ENCODE peak calls at places on chromosomes 2 and 18, in eight cellular contexts. N is OCI-LY7, L is cardiac muscle cell, I is IMR-90, A is A549, Z is MM.1S, Y is endothelial cell of umbilical vein, E is H9. S is an unnamed sample. For H3K4me1, the result is how much of the 10 kb centered on the place peaks cover.

GRCh38 chr18:2955966-2956521 is 56.9 kb downstream of the LPIN2 start:
- DNase-seq in L (peak), N (no peak), I (no peak), A (no peak), Y (no peak), Z (no peak), E (no peak), S (no peak)

GRCh38 chr2:46893231-46893943 is 22.2 kb downstream of the MCFD2 start:
- DNase-seq in E (no peak), N (no peak), Y (no peak), Z (no peak), A (no peak), I (peak), L (no peak), S (no peak)

GRCh38 chr2:10568721-10569432 is 120.8 kb upstream of the ODC1 start:
- DNase-seq in L (no peak), Z (no peak), A (no peak), E (no peak), I (no peak), N (no peak), Y (no peak), S (no peak)

GRCh38 chr2:128442053-128442751 is 123.5 kb upstream of the HS6ST1 start:
- DNase-seq in Y (no peak), L (no peak), A (no peak), Z (no peak), I (peak), N (no peak), E (peak), S (no peak)

GRCh38 chr2:237536083-237536415 is 30.3 kb upstream of the PRLH start:
- DNase-seq in I (no peak), A (no peak), L (no peak), Z (no peak), E (no peak), N (no peak), Y (no peak), S (no peak)

GRCh38 chr2:147846382-147847081 is 1.7 kb downstream of the ACVR2A start:
- DNase-seq in Y (peak), L (peak), Z (no peak), I (no peak), E (no peak), N (no peak), A (no peak), S (peak)

GRCh38 chr2:219054956-219055903 is 5.5 kb downstream of the IHH start:
- DNase-seq in Z (no peak), I (no peak), L (no peak), A (no peak), E (no peak), N (no peak), Y (no peak), S (no peak)

GRCh38 chr2:72147303-72147970 is at the start of gene CYP26B1:
- DNase-seq in Z (no peak), I (no peak), E (peak), A (no peak), Y (peak), N (no peak), L (peak), S (no peak)

GRCh38 chr2:49241991-49242390 is 87.7 kb upstream of the FSHR start:
- DNase-seq in A (no peak), L (peak), N (no peak), Y (no peak), E (no peak), Z (no peak), I (peak), S (peak)

GRCh38 chr2:182655750-182656149 is 60.3 kb upstream of the DNAJC10 start:
- DNase-seq in Z (no peak), Y (no peak), N (no peak), L (no peak), I (no peak), E (no peak), A (no peak), S (peak)

GRCh38 chr2:239772721-239773120 is 252.4 kb downstream of the NDUFA10 start:
- DNase-seq in Y (no peak), A (no peak), E (no peak), N (no peak), L (no peak), I (no peak), Z (no peak), S (no peak)

GRCh38 chr2:17594533-17595391 is 54.3 kb downstream of the VSNL1 start:
- DNase-seq in Z (no peak), I (peak), E (no peak), Y (no peak), L (peak), A (no peak), N (no peak), S (peak)

GRCh38 chr18:23194150-23194968 is 59.1 kb downstream of the CABLES1 start:
- DNase-seq in Y (peak), Z (peak), I (peak), L (peak), E (no peak), A (no peak), N (no peak), S (peak)

GRCh38 chr2:30255466-30256408 is 24.4 kb downstream of the LBH start:
- DNase-seq in E (no peak), Y (no peak), A (no peak), N (no peak), Z (no peak), I (no peak), L (no peak), S (no peak)

GRCh38 chr2:99545066-99545465 is 55.2 kb upstream of the REV1 start:
- DNase-seq in I (peak), E (no peak), N (no peak), A (no peak), L (no peak), Z (no peak), Y (no peak), S (peak)

GRCh38 chr2:189153608-189154007 is 26.0 kb downstream of the COL5A2 start:
- DNase-seq in Y (no peak), N (no peak), E (no peak), Z (no peak), A (no peak), I (peak), L (peak), S (peak)

GRCh38 chr2:12502759-12503158 is 214.0 kb upstream of the TRIB2 start:
- DNase-seq in E (no peak), Z (no peak), L (no peak), Y (no peak), A (no peak), N (no peak), I (peak), S (no peak)

GRCh38 chr2:225010804-225011203 is 31.5 kb downstream of the DOCK10 start:
- DNase-seq in A (peak), Z (no peak), Y (peak), E (no peak), L (peak), I (peak), N (no peak), S (peak)

GRCh38 chr2:181231151-181231550 is 226.0 kb upstream of the ITGA4 start:
- DNase-seq in L (no peak), A (no peak), E (no peak), I (no peak), Z (no peak), N (no peak), Y (no peak), S (no peak)

GRCh38 chr2:111168528-111168929 is 47.8 kb downstream of the BCL2L11 start:
- DNase-seq in A (peak), Z (no peak), Y (peak), L (peak), I (peak), N (peak), E (no peak), S (peak)

GRCh38 chr18:68429111-68429510 is 285.8 kb downstream of the TMX3 start:
- DNase-seq in Y (no peak), A (no peak), I (no peak), E (no peak), N (no peak), Z (no peak), L (no peak), S (no peak)

GRCh38 chr2:167490394-167490793 is 602.1 kb downstream of the XIRP2 start:
- DNase-seq in I (no peak), A (no peak), L (no peak), E (no peak), Z (no peak), Y (no peak), N (no peak), S (no peak)

GRCh38 chr2:78993518-78994148 is 31.9 kb upstream of the REG3G start:
- DNase-seq in Y (no peak), L (no peak), E (no peak), N (no peak), Z (no peak), A (no peak), I (no peak), S (no peak)

GRCh38 chr2:160054984-160055725 is 7.3 kb downstream of the PLA2R1 start:
- DNase-seq in I (no peak), Z (no peak), E (peak), Y (peak), A (no peak), L (peak), N (no peak), S (peak)

GRCh38 chr2:238551091-238551490 is 124.4 kb downstream of the ASB1 start:
- DNase-seq in L (no peak), Y (no peak), E (no peak), A (no peak), Z (no peak), N (no peak), I (no peak), S (no peak)

GRCh38 chr2:67329513-67329912 is 67.6 kb upstream of the ETAA1 start:
- DNase-seq in L (no peak), Y (no peak), N (no peak), I (no peak), A (no peak), E (no peak), Z (no peak), S (no peak)

GRCh38 chr18:53689886-53690285 is 534.6 kb downstream of the MBD2 start:
- DNase-seq in A (no peak), L (no peak), Z (peak), I (no peak), N (no peak), Y (no peak), E (no peak), S (no peak)

GRCh38 chr2:8938384-8938783 is 65.1 kb downstream of the MBOAT2 start:
- DNase-seq in N (no peak), I (no peak), L (no peak), Y (no peak), Z (no peak), A (no peak), E (no peak), S (no peak)

GRCh38 chr2:118310016-118310877 is 222.0 kb downstream of the INSIG2 start:
- DNase-seq in E (peak), A (no peak), Y (peak), L (peak), I (peak), Z (peak), N (no peak), S (peak)

GRCh38 chr18:70553961-70554325 is 265.1 kb downstream of the SOCS6 start:
- DNase-seq in E (no peak), Z (no peak), Y (no peak), A (no peak), N (no peak), L (no peak), I (no peak), S (no peak)

GRCh38 chr2:177212106-177212894 is at the start of gene HNRNPA3:
- DNase-seq in Y (peak), N (peak), E (peak), A (peak), Z (peak), I (peak), L (peak), S (peak)

GRCh38 chr2:177211602-177212105 is 940 bp upstream of the HNRNPA3 start:
- DNase-seq in Y (peak), E (no peak), A (no peak), L (no peak), N (no peak), I (no peak), Z (peak), S (peak)

GRCh38 chr2:177211148-177211547 is 1.4 kb upstream of the HNRNPA3 start:
- DNase-seq in I (no peak), A (no peak), E (no peak), Z (no peak), L (no peak), N (no peak), Y (no peak), S (no peak)

GRCh38 chr2:177217247-177217843 is 4.8 kb downstream of the HNRNPA3 start:
- DNase-seq in A (no peak), E (no peak), Y (no peak), N (no peak), Z (no peak), L (no peak), I (no peak), S (no peak)

GRCh38 chr2:177212895-177213856 is 582 bp downstream of the HNRNPA3 start:
- DNase-seq in Z (peak), E (peak), L (peak), A (peak), I (peak), Y (peak), N (peak), S (peak)
- H3K4me1 ChIP-seq in Z (under half), E (under half), L (under half), A (under half), I (under half), Y (under half), N (under half), S (under half)

DNA sequence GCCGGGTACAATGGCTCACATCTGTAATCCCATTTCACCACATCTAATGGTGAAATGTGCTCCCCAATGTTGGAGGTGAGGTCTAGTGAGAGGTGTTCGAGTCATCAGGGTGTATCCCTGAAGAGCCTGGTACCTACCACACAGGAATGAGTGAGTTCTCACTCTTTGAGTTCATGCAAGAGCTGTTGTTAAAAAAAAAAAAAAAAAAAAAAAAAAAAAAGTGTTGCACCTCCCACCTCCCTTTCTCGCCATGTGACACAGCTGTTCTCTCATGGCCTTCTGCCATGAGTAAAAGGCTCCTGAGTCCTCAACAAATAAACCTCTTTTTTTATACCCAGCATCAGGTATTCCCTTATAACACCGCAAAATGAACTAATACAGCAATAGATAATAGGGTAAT is 106.3 kb downstream of the C2orf74 start:
- DNase-seq in E (no peak), Z (no peak), L (no peak), Y (no peak), A (no peak), I (no peak), N (no peak), S (no peak)
- H3K27ac ChIP-seq in E (no peak), Z (no peak), L (no peak), Y (no peak), A (no peak), I (no peak), N (no peak), S (no peak)

GRCh38 chr2:127096280-127096679 is 10.7 kb downstream of the BIN1 start:
- DNase-seq in E (no peak), L (no peak), A (no peak), Y (no peak), Z (no peak), I (no peak), N (no peak), S (no peak)
- H3K4me1 ChIP-seq in E (under half), L (under half), A (half or more), Y (under half), Z (under half), I (under half), N (under half), S (under half)

GRCh38 chr2:220279840-220280239 is 652.4 kb downstream of the SLC4A3 start:
- DNase-seq in L (peak), I (peak), N (no peak), Y (no peak), Z (no peak), A (no peak), E (no peak), S (peak)
- H3K27ac ChIP-seq in L (no peak), I (peak), N (no peak), Y (no peak), Z (no peak), A (peak), E (no peak), S (peak)

GRCh38 chr2:175817200-175817599 is 184.9 kb downstream of the LNPK start:
- DNase-seq in Y (no peak), I (no peak), Z (no peak), E (no peak), A (no peak), L (no peak), N (no peak), S (no peak)
- H3K4me1 ChIP-seq in Y (under half), I (under half), Z (under half), E (under half), A (under half), L (under half), N (under half), S (under half)